ENCODE peak calls at places on chromosome 6, in four cellular contexts. O, U, Z and T are unnamed samples. For H3K4me1, the result is how much of the 10 kb centered on the place peaks cover.

GRCh38 chr6:114939630-114940029 is 596.8 kb upstream of the HS3ST5 start:
- DNase-seq in O (no peak), U (no peak), Z (no peak), T (no peak)

GRCh38 chr6:88585081-88585692 is 378.2 kb downstream of the RNGTT start:
- DNase-seq in O (no peak), U (no peak), Z (no peak), T (no peak)

GRCh38 chr6:112237644-112238043 is 16.7 kb downstream of the LAMA4 start:
- DNase-seq in O (no peak), U (peak), Z (no peak), T (peak)

GRCh38 chr6:160978141-160978926 is 13.2 kb upstream of the MAP3K4 start:
- DNase-seq in O (no peak), U (no peak), Z (no peak), T (no peak)

GRCh38 chr6:68575765-68576439 is 59.2 kb upstream of the ADGRB3 start:
- DNase-seq in O (peak), U (no peak), Z (no peak), T (no peak)

GRCh38 chr6:170288091-170288631 is 2.7 kb downstream of the DLL1 start:
- DNase-seq in O (peak), U (no peak), Z (no peak), T (no peak)

GRCh38 chr6:116280161-116280959 is 630 bp upstream of the TSPYL1 start:
- DNase-seq in O (no peak), U (no peak), Z (no peak), T (no peak)

GRCh38 chr6:158408552-158409130 is 96.4 kb downstream of the TULP4 start:
- DNase-seq in O (no peak), U (no peak), Z (no peak), T (no peak)

GRCh38 chr6:129641344-129641743 is 68.6 kb downstream of the ARHGAP18 start:
- DNase-seq in O (no peak), U (no peak), Z (no peak), T (no peak)

GRCh38 chr6:34809914-34810882 is 18.3 kb downstream of the BLTP3A start:
- DNase-seq in O (no peak), U (no peak), Z (no peak), T (no peak)

GRCh38 chr6:116314878-116315277 is 35.1 kb upstream of the TSPYL1 start:
- DNase-seq in O (no peak), U (no peak), Z (no peak), T (no peak)

GRCh38 chr6:117409420-117409819 is 16.3 kb downstream of the ROS1 start:
- DNase-seq in O (no peak), U (no peak), Z (no peak), T (no peak)

GRCh38 chr6:159761873-159762680 is at the start of gene ACAT2:
- DNase-seq in O (peak), U (peak), Z (peak), T (peak)

GRCh38 chr6:159759645-159760044 is 2.2 kb upstream of the ACAT2 start:
- DNase-seq in O (no peak), U (no peak), Z (no peak), T (no peak)

GRCh38 chr6:159762681-159763293 is 942 bp downstream of the ACAT2 start:
- DNase-seq in O (no peak), U (peak), Z (no peak), T (no peak)

GRCh38 chr6:159761135-159761872 is 541 bp upstream of the ACAT2 start:
- DNase-seq in O (peak), U (peak), Z (no peak), T (peak)

DNA sequence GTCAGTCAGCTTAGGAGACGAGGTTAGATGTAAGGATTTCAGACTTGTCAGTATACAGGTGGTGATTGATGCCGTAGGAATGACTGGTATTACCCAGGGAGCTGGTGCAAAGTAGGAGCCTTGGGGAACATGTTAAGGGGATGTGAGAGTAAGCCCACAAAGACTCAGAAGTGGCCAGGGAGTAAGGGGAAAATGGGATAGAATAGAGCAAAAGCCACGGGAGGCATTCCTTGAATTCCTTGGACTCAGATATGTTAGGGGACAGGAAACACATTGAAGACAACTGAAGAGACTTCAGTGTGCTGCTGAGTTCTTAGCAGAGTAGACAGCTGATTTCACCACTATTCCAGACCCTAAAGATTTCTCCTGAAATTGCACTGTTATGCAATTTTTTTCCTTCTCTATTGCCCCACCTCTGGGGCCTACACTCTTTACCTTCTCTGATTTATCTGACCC is 1.2 kb upstream of the ACAT2 start:
- DNase-seq in O (no peak), U (no peak), Z (no peak), T (no peak)
- TF ChIP-seq POLR2A in O (no peak), U (no peak), Z (no peak), T (no peak)

GRCh38 chr6:156852858-156853216 is 75.7 kb downstream of the ARID1B start:
- DNase-seq in O (no peak), U (no peak), Z (no peak), T (no peak)

GRCh38 chr6:156852147-156852857 is 75.1 kb downstream of the ARID1B start:
- DNase-seq in O (no peak), U (no peak), Z (no peak), T (no peak)

GRCh38 chr6:156857573-156857972 is 80.4 kb downstream of the ARID1B start:
- DNase-seq in O (no peak), U (no peak), Z (no peak), T (no peak)

GRCh38 chr6:156853733-156854132 is 76.6 kb downstream of the ARID1B start:
- DNase-seq in O (no peak), U (no peak), Z (no peak), T (no peak)

GRCh38 chr6:156854466-156855161 is 77.4 kb downstream of the ARID1B start:
- DNase-seq in O (no peak), U (no peak), Z (no peak), T (no peak)
- H3K4me1 ChIP-seq in O (under half), U (under half), Z (under half), T (under half)

GRCh38 chr6:80126657-80127350 is 20.3 kb downstream of the BCKDHB start:
- DNase-seq in O (no peak), U (no peak), Z (no peak), T (no peak)
- TF ChIP-seq POLR2AphosphoS5 in O (no peak), U (no peak), Z (no peak), T (no peak)

GRCh38 chr6:164108869-164109769 is 694.6 kb downstream of the QKI start:
- DNase-seq in O (no peak), U (no peak), Z (peak), T (no peak)
- TF ChIP-seq POLR2A in O (no peak), U (no peak), Z (no peak), T (no peak)

GRCh38 chr6:15264412-15264811 is 18.5 kb downstream of the JARID2 start:
- DNase-seq in O (no peak), U (no peak), Z (no peak), T (no peak)
- H3K4me1 ChIP-seq in O (half or more), U (half or more), Z (under half), T (half or more)

GRCh38 chr6:110415297-110415916 is at the start of gene DDO:
- DNase-seq in O (peak), U (no peak), Z (peak), T (peak)
- TF ChIP-seq POLR2AphosphoS5 in O (no peak), U (no peak), Z (no peak), T (no peak)

DNA sequence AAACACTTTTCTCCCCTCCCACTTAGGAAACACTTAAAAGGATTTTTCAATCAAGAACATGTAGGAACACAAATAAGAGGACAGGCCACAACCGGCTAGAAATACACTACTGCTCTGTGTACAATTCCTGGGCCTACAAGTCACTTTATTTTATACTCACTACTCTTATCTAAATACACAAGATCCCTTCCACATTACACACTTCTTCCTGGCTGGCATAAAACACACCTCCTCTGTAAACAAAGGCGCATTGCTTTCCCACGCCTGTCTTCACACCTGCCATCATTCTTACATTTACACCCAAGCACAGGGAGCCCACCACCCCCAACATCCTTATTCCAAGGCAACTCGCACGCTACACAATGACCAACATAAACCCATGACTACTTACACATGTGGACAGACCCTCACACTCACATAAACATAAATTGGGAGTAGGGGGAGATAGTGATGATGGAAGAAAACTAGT is 4.0 kb upstream of the IER3 start:
- DNase-seq in O (no peak), U (no peak), Z (no peak), T (peak)
- TF ChIP-seq POLR2A in O (no peak), U (no peak), Z (no peak), T (no peak)

GRCh38 chr6:162999575-163000285 is 272.0 kb downstream of the PACRG start:
- DNase-seq in O (no peak), U (no peak), Z (no peak), T (no peak)

GRCh38 chr6:162998777-162999176 is 271.0 kb downstream of the PACRG start:
- DNase-seq in O (no peak), U (no peak), Z (no peak), T (no peak)

GRCh38 chr6:163001341-163001740 is 273.6 kb downstream of the PACRG start:
- DNase-seq in O (no peak), U (no peak), Z (no peak), T (no peak)
- H3K4me1 ChIP-seq in O (under half), U (under half), Z (under half), T (under half)